ENCODE peak calls at places on chromosomes 5 and 9, in nine cellular contexts. T is dorsolateral prefrontal cortex, Z is psoas muscle, H is endodermal cell, N is adrenal gland, V is PC-3, E is retinal pigment epithelial cell, B is fibroblast of lung, L is fibroblast of mammary gland. D is an unnamed sample.

GRCh38 chr5:50958852-50959457 is 292.5 kb downstream of the PARP8 start:
- DNase-seq in Z (no peak), E (peak), B (peak), T (no peak), L (peak), N (no peak), H (peak), V (peak), D (no peak)

GRCh38 chr5:11854926-11855325 is 49.3 kb downstream of the CTNND2 start:
- DNase-seq in T (no peak), B (no peak), L (no peak), H (no peak), V (no peak), E (peak), N (no peak), Z (no peak), D (no peak)

GRCh38 chr5:37847978-37848425 is 8.2 kb upstream of the GDNF start:
- DNase-seq in N (no peak), E (no peak), H (peak), T (no peak), Z (peak), B (peak), V (peak), L (peak), D (no peak)

GRCh38 chr9:116504081-116504480 is 183.0 kb upstream of the TRIM32 start:
- DNase-seq in V (no peak), H (no peak), T (no peak), L (no peak), E (no peak), B (no peak), Z (no peak), N (no peak), D (no peak)

GRCh38 chr5:112479418-112479817 is 60.3 kb upstream of the EPB41L4A start:
- DNase-seq in V (peak), B (peak), T (no peak), H (no peak), Z (no peak), E (peak), L (peak), N (no peak), D (no peak)

GRCh38 chr5:17192191-17192590 is 25.2 kb upstream of the BASP1 start:
- DNase-seq in H (no peak), B (peak), Z (no peak), L (no peak), T (no peak), N (no peak), E (no peak), V (no peak), D (no peak)

GRCh38 chr9:90805006-90805993 is 3.7 kb downstream of the SYK start:
- DNase-seq in H (no peak), L (no peak), N (no peak), E (no peak), Z (no peak), B (no peak), T (no peak), V (no peak), D (no peak)

GRCh38 chr9:105835721-105836120 is 141.4 kb downstream of the TMEM38B start:
- DNase-seq in L (no peak), N (no peak), B (no peak), T (no peak), E (no peak), V (no peak), Z (no peak), H (peak), D (no peak)

GRCh38 chr5:150155258-150156032 is at the start of gene PDGFRB:
- DNase-seq in H (peak), Z (peak), E (peak), B (peak), T (peak), L (peak), N (peak), V (no peak), D (no peak)

GRCh38 chr9:108133680-108134079 is 644.1 kb upstream of the KLF4 start:
- DNase-seq in L (no peak), H (no peak), T (no peak), Z (no peak), N (no peak), V (no peak), B (no peak), E (no peak), D (no peak)

DNA sequence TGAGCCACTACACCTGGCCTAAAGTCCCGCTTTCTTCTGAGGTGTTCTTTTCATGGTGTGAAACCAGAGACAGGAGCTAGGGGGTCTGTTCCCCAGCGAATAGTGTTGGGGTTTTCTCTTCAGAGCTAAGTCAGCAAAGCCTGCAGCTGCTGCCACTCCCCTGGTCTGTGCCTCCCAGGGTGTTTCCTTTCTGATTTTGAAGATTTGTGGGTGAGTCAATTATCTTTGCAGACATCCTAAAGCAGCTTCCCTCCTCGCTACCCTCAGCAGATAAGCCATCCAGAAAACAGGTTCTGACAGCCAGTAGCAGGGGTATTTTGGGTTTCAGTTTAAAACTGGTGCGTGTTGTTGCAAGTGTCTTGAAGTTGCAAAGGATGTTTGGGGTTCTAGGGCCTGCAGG is 71.9 kb upstream of the IQGAP2 start:
- DNase-seq in T (no peak), H (no peak), B (no peak), V (no peak), N (no peak), L (no peak), Z (no peak), E (no peak), D (no peak)
- H3K4me3 ChIP-seq in T (no peak), H (peak), B (no peak), V (no peak), N (no peak), L (no peak), Z (no peak), E (no peak), D (no peak)

GRCh38 chr9:8825600-8826147 is 1026.1 kb upstream of the DMAC1 start:
- DNase-seq in L (no peak), N (no peak), H (peak), E (no peak), Z (no peak), B (no peak), T (no peak), V (no peak), D (peak)
- H3K4me3 ChIP-seq in L (no peak), N (no peak), H (no peak), E (no peak), Z (no peak), B (no peak), T (no peak), V (no peak), D (no peak)

GRCh38 chr9:122116040-122116439 is 22.9 kb upstream of the TTLL11 start:
- DNase-seq in H (peak), Z (no peak), V (no peak), T (no peak), B (no peak), N (no peak), E (no peak), L (no peak), D (peak)
- H3K4me3 ChIP-seq in H (no peak), Z (no peak), V (no peak), T (no peak), B (no peak), N (no peak), E (no peak), L (no peak), D (no peak)

GRCh38 chr9:136210276-136210675 is 5.3 kb upstream of the LHX3 start:
- DNase-seq in N (no peak), E (no peak), H (no peak), B (no peak), L (no peak), V (no peak), T (no peak), Z (peak), D (no peak)

GRCh38 chr9:136209232-136209631 is 4.3 kb upstream of the LHX3 start:
- DNase-seq in V (no peak), N (no peak), L (no peak), H (no peak), T (no peak), E (no peak), B (no peak), Z (no peak), D (no peak)

GRCh38 chr9:136207616-136208015 is 2.7 kb upstream of the LHX3 start:
- DNase-seq in V (no peak), H (no peak), N (no peak), B (no peak), E (no peak), Z (no peak), T (no peak), L (no peak), D (no peak)

GRCh38 chr9:136209786-136210185 is 4.9 kb upstream of the LHX3 start:
- DNase-seq in N (no peak), L (no peak), V (no peak), E (no peak), Z (no peak), B (no peak), H (no peak), T (no peak), D (no peak)

DNA sequence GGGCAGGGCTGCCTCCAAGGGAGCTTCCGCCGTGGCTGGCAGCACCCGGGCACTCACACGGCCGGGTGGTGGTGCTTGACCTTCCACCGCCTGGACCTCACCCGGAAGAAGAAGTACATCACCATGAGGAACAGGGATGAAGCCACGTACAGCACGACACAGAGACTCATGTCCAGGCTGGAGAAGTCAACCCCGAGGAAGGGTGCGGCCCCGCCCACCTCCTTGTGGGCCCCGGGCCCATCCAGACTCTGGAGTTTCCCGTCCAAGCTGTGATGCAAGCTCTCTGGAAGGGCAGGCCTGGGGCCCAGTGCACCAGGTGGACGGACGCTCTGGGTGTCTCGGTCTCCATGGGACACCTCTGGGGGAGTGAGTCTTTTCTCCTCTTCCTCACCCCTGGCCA is 3.7 kb upstream of the LHX3 start:
- DNase-seq in E (no peak), Z (no peak), B (no peak), T (no peak), V (no peak), N (no peak), L (no peak), H (no peak), D (no peak)
- H3K4me3 ChIP-seq in E (no peak), Z (no peak), B (no peak), T (no peak), V (no peak), N (no peak), L (no peak), H (no peak), D (no peak)

GRCh38 chr9:69173891-69174644 is at the start of gene TJP2:
- DNase-seq in L (peak), T (peak), V (no peak), Z (peak), B (peak), H (peak), N (peak), E (no peak), D (no peak)

GRCh38 chr9:69173497-69173890 is 583 bp upstream of the TJP2 start:
- DNase-seq in V (no peak), T (no peak), N (no peak), B (peak), E (no peak), L (no peak), Z (no peak), H (no peak), D (peak)

GRCh38 chr9:69171049-69171448 is 3.0 kb upstream of the TJP2 start:
- DNase-seq in B (peak), T (no peak), Z (no peak), N (no peak), E (no peak), L (peak), V (peak), H (no peak), D (no peak)

GRCh38 chr9:69171517-69171916 is 2.6 kb upstream of the TJP2 start:
- DNase-seq in N (no peak), E (no peak), Z (no peak), T (no peak), H (no peak), L (no peak), V (no peak), B (no peak), D (no peak)

DNA sequence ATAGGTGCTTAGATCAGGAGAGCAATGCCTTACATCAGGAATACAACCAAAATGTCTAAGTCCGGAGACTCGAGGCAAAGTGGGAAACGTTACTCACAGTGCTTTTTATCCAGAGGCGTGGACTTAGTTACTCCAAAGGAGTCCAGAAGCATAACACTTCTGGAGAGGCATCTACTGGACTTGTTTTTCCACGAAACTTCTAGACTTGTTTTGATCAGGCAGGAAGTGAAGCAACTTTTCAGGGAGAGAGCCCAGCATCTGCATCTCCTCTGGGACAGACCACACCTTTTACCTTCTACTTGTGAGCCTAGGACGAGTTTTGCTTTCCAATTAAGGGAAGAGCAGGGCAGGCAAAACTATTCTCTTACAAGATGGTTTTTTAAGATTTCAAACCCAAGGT is 1.2 kb upstream of the TJP2 start:
- DNase-seq in B (peak), L (no peak), T (no peak), H (no peak), E (no peak), N (no peak), Z (no peak), V (no peak), D (no peak)
- H3K4me3 ChIP-seq in B (no peak), L (no peak), T (no peak), H (no peak), E (no peak), N (no peak), Z (peak), V (no peak), D (no peak)

DNA sequence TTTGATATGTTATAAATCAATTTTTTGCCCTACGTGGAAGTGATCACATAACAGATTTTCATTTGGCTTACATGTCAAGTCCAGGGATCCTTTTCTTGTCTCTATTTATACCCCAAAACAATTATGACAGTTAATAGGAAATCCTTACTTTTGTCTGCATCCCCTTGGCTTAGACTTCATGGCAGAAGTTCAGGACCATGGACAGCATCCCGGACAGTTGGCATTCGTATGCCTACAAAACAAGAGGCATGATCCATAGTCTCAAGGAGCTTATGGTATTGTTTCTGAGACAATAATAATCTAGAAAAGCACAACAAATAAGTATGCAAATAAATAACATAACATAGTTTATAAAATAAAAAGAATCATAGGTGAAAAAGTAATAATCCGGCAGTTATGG is 214.3 kb upstream of the GRIA1 start:
- DNase-seq in N (peak), B (peak), L (peak), Z (no peak), E (peak), H (peak), V (peak), T (no peak), D (peak)
- H3K4me3 ChIP-seq in N (no peak), B (no peak), L (no peak), Z (no peak), E (no peak), H (no peak), V (no peak), T (no peak), D (no peak)

DNA sequence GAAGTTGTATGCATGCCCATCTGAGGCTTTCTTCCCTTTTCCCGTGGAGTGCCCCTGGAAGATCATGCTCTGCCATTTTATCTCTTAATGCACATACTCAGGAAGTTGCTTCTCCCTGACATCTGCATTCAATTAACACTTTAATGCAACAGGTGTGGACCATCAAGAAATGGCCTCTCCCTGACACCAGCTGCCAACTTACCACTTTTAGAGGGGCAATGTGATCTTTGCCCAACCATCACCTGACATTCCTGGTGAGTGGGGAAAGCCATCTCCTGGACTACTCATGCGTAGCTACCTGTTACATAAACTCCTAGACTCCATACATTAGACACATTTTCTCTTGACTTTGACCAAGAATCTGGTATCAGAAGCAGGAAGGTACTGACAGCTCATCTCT is 1450.4 kb upstream of the CDH9 start:
- DNase-seq in H (no peak), N (no peak), T (no peak), L (no peak), Z (no peak), B (no peak), V (no peak), E (no peak), D (no peak)
- H3K4me3 ChIP-seq in H (no peak), N (no peak), T (no peak), L (no peak), Z (no peak), B (no peak), V (no peak), E (no peak), D (no peak)

DNA sequence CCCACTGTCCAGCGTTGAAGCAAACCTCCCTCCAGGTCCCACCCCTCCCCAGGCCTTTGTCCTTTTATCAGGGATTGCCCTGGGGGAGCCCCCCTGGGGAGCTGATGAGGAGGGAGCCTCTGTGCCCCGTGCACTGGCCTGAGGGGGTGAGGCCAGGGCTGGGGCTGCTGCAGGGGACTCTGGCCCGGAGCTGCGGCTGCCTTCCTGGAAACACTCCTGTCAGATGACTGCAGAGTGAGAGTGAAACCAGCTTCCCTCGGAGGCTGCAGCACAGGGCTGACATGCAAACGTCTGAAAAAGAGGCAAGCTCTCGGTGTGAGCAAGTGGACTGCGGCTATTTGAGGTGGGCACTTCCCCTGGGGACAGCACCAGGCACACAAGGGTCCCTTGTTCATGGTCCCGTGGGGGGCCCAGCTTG is 4.6 kb upstream of the TRAF2 start:
- DNase-seq in N (no peak), L (no peak), Z (no peak), H (no peak), B (peak), T (no peak), V (no peak), E (no peak), D (no peak)
- H3K4me3 ChIP-seq in N (no peak), L (no peak), Z (no peak), H (no peak), B (no peak), T (no peak), V (no peak), E (no peak), D (no peak)

D was measured in NT2/D1.